ENCODE peak calls at places on chromosomes 11 and 22, in ten cellular contexts. T, V, W, Q, Z, I, Y, N, R and C are unnamed samples.

GRCh38 chr11:70661763-70662501 is 263.6 kb downstream of the CTTN start:
- DNase-seq in T (no peak), V (no peak), W (peak), Q (no peak), Z (no peak), I (no peak), Y (no peak), N (peak), R (no peak), C (no peak)

GRCh38 chr11:108975641-108976071 is 310.8 kb downstream of the DDX10 start:
- DNase-seq in T (no peak), V (no peak), W (no peak), Q (no peak), Z (peak), I (no peak), Y (peak), N (no peak), R (no peak), C (no peak)

GRCh38 chr11:35138949-35139881 is at the start of gene CD44:
- DNase-seq in T (peak), V (no peak), W (peak), Q (peak), Z (peak), I (peak), Y (peak), N (no peak), R (peak), C (no peak)

GRCh38 chr22:38348751-38349496 is 31.7 kb upstream of the CSNK1E start:
- DNase-seq in T (no peak), V (no peak), W (no peak), Q (no peak), Z (no peak), I (no peak), Y (no peak), N (peak), R (no peak), C (no peak)

GRCh38 chr11:118079507-118079906 is 2.6 kb downstream of the TMPRSS4 start:
- DNase-seq in T (no peak), V (no peak), W (no peak), Q (no peak), Z (no peak), I (no peak), Y (no peak), N (no peak), R (no peak), C (no peak)

GRCh38 chr11:126989942-126990715 is 10.4 kb downstream of the KIRREL3 start:
- DNase-seq in T (peak), V (peak), W (peak), Q (peak), Z (peak), I (peak), Y (peak), N (peak), R (peak), C (no peak)

GRCh38 chr11:76648929-76649328 is 21.6 kb downstream of the LRRC32 start:
- DNase-seq in T (no peak), V (no peak), W (peak), Q (no peak), Z (no peak), I (no peak), Y (no peak), N (no peak), R (no peak), C (no peak)

GRCh38 chr11:128500488-128500887 is 86.9 kb downstream of the ETS1 start:
- DNase-seq in T (no peak), V (no peak), W (no peak), Q (peak), Z (no peak), I (no peak), Y (no peak), N (no peak), R (no peak), C (no peak)

GRCh38 chr22:44129614-44129976 is 51.1 kb upstream of the PARVG start:
- DNase-seq in T (no peak), V (no peak), W (peak), Q (peak), Z (no peak), I (no peak), Y (no peak), N (no peak), R (peak), C (no peak)

GRCh38 chr11:1546536-1547466 is 25.3 kb downstream of the DUSP8 start:
- DNase-seq in T (no peak), V (peak), W (peak), Q (peak), Z (no peak), I (no peak), Y (peak), N (peak), R (peak), C (no peak)

GRCh38 chr11:86182976-86183584 is 61.5 kb upstream of the EED start:
- DNase-seq in T (no peak), V (peak), W (no peak), Q (no peak), Z (no peak), I (no peak), Y (no peak), N (no peak), R (peak), C (peak)

GRCh38 chr11:117973446-117973922 is 12.7 kb upstream of the IL10RA start:
- DNase-seq in T (no peak), V (peak), W (no peak), Q (no peak), Z (no peak), I (no peak), Y (no peak), N (no peak), R (no peak), C (no peak)

GRCh38 chr22:49827853-49828598 is at the start of gene BRD1:
- DNase-seq in T (peak), V (no peak), W (peak), Q (peak), Z (peak), I (no peak), Y (peak), N (no peak), R (peak), C (no peak)

GRCh38 chr22:48254311-48254873 is 1491.9 kb downstream of the TBC1D22A start:
- DNase-seq in T (no peak), V (no peak), W (no peak), Q (no peak), Z (no peak), I (no peak), Y (no peak), N (no peak), R (no peak), C (no peak)

GRCh38 chr22:48866906-48867597 is 960.6 kb downstream of the BRD1 start:
- DNase-seq in T (no peak), V (no peak), W (no peak), Q (no peak), Z (peak), I (no peak), Y (no peak), N (no peak), R (no peak), C (no peak)

GRCh38 chr11:93591247-93591898 is 48.2 kb upstream of the SMCO4 start:
- DNase-seq in T (no peak), V (no peak), W (peak), Q (peak), Z (no peak), I (peak), Y (no peak), N (no peak), R (peak), C (peak)

GRCh38 chr11:60955566-60955965 is 3.6 kb upstream of the SLC15A3 start:
- DNase-seq in T (no peak), V (no peak), W (no peak), Q (no peak), Z (no peak), I (no peak), Y (no peak), N (no peak), R (peak), C (no peak)

GRCh38 chr22:20563464-20563906 is 56.1 kb downstream of the MED15 start:
- DNase-seq in T (no peak), V (no peak), W (no peak), Q (no peak), Z (no peak), I (no peak), Y (no peak), N (no peak), R (no peak), C (no peak)

GRCh38 chr22:50470491-50470890 is 4.3 kb downstream of the SBF1 start:
- DNase-seq in T (no peak), V (no peak), W (no peak), Q (no peak), Z (no peak), I (no peak), Y (no peak), N (no peak), R (peak), C (no peak)

GRCh38 chr22:24751518-24751917 is 23.0 kb downstream of the PIWIL3 start:
- DNase-seq in T (no peak), V (no peak), W (no peak), Q (no peak), Z (no peak), I (no peak), Y (no peak), N (no peak), R (peak), C (no peak)

GRCh38 chr11:6646631-6647281 is 8.9 kb downstream of the DCHS1 start:
- DNase-seq in T (peak), V (peak), W (peak), Q (peak), Z (peak), I (no peak), Y (peak), N (no peak), R (no peak), C (no peak)

GRCh38 chr11:130459521-130459920 is 11.1 kb downstream of the ADAMTS15 start:
- DNase-seq in T (no peak), V (no peak), W (no peak), Q (no peak), Z (no peak), I (no peak), Y (no peak), N (no peak), R (no peak), C (peak)

GRCh38 chr11:59216654-59217640 is 4.2 kb upstream of the MPEG1 start:
- DNase-seq in T (no peak), V (peak), W (peak), Q (peak), Z (no peak), I (no peak), Y (peak), N (no peak), R (peak), C (no peak)

GRCh38 chr22:38799265-38800002 is 5.5 kb upstream of the DNAL4 start:
- DNase-seq in T (no peak), V (no peak), W (peak), Q (peak), Z (no peak), I (no peak), Y (no peak), N (no peak), R (peak), C (no peak)

GRCh38 chr22:42865536-42865935 is 8.5 kb upstream of the ARFGAP3 start:
- DNase-seq in T (no peak), V (no peak), W (no peak), Q (no peak), Z (no peak), I (no peak), Y (no peak), N (no peak), R (no peak), C (no peak)

GRCh38 chr11:23398052-23398451 is 537.8 kb upstream of the CCDC179 start:
- DNase-seq in T (no peak), V (no peak), W (no peak), Q (no peak), Z (no peak), I (no peak), Y (no peak), N (no peak), R (no peak), C (no peak)

GRCh38 chr11:18324381-18324780 is 2.0 kb downstream of the GTF2H1 start:
- DNase-seq in T (no peak), V (no peak), W (no peak), Q (no peak), Z (no peak), I (no peak), Y (no peak), N (no peak), R (no peak), C (no peak)

GRCh38 chr11:74272276-74272675 is 39.2 kb downstream of the P4HA3 start:
- DNase-seq in T (no peak), V (no peak), W (no peak), Q (no peak), Z (no peak), I (no peak), Y (no peak), N (no peak), R (no peak), C (no peak)

GRCh38 chr11:74265256-74265655 is 46.2 kb downstream of the P4HA3 start:
- DNase-seq in T (no peak), V (no peak), W (no peak), Q (no peak), Z (no peak), I (no peak), Y (no peak), N (no peak), R (no peak), C (peak)

GRCh38 chr11:74268451-74268850 is 43.0 kb downstream of the P4HA3 start:
- DNase-seq in T (no peak), V (no peak), W (no peak), Q (no peak), Z (no peak), I (no peak), Y (no peak), N (no peak), R (peak), C (no peak)

DNA sequence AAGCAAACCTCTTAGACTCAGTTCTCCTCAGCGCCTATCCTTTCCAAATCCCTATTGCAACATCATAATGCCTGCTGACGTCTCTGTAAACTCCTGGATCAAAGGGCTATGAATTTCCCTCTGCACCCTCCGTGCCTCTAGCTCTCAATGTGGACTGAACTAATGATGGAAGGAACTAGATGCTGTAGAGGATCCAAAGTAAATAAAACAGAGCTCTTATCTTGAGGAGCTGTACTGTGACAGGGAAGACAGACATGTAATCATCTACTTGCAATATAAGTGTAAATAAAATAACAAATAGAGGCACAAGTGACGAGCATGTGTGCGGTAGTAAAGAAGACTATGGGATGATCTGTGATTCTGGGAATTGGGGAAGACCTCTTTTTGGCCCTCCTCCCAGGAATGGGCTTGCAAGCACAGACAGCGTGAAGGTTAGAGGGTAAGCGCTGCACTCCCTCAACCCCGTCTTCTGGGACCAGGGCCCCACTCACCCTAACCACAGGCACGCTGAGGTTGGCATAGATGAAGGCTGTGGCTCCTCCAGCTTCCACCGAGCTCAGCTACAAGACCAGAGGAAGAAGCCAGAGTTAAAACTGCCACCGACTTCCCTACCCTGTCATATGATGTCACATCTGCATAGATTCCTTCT is 42.2 kb downstream of the P4HA3 start:
- DNase-seq in T (no peak), V (no peak), W (peak), Q (peak), Z (no peak), I (no peak), Y (no peak), N (no peak), R (peak), C (no peak)
- H3K4me3 ChIP-seq in T (no peak), V (no peak), W (no peak), Q (no peak), Z (no peak), I (no peak), Y (no peak), N (no peak), R (no peak), C (no peak)

GRCh38 chr11:67275606-67276409 is 9.5 kb downstream of the GRK2 start:
- DNase-seq in T (no peak), V (no peak), W (no peak), Q (no peak), Z (no peak), I (no peak), Y (no peak), N (no peak), R (no peak), C (no peak)
- H3K4me3 ChIP-seq in T (no peak), V (no peak), W (no peak), Q (no peak), Z (peak), I (no peak), Y (no peak), N (no peak), R (no peak), C (no peak)

DNA sequence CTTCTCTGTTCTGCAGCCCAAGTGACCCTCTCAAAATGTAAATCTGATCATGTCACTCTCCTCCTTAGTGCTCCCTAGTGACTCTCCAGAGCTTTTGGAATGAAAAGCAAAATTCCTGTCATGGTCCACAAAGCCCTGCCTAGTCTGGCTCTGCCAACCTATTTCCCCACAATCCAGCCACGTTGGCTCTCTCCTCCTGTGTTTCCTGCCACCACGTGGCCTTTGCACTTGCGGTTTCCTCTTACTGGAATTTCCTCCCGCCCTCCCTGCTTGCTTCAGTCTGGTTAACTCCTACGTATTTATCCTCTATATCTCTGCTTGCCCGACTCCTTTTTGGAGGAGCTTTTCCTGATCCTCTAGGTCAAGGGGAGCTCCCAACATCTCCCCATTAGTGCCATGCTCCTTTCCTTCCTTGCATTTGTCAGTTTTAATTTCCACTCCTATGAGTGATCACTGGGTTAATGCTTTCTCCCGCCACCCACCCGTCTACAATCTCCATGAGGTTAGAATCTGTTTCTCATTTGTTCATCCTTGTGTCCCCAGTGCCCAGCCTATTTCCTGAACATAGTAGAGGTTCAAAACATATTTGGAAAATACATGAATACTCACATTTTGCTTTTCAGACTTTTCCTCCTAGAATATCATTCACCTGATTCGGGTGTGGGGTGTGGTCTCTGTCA is 11.5 kb downstream of the NNMT start:
- DNase-seq in T (peak), V (no peak), W (peak), Q (peak), Z (peak), I (no peak), Y (peak), N (no peak), R (peak), C (no peak)
- H3K4me3 ChIP-seq in T (no peak), V (no peak), W (no peak), Q (peak), Z (peak), I (no peak), Y (peak), N (no peak), R (no peak), C (peak)

DNA sequence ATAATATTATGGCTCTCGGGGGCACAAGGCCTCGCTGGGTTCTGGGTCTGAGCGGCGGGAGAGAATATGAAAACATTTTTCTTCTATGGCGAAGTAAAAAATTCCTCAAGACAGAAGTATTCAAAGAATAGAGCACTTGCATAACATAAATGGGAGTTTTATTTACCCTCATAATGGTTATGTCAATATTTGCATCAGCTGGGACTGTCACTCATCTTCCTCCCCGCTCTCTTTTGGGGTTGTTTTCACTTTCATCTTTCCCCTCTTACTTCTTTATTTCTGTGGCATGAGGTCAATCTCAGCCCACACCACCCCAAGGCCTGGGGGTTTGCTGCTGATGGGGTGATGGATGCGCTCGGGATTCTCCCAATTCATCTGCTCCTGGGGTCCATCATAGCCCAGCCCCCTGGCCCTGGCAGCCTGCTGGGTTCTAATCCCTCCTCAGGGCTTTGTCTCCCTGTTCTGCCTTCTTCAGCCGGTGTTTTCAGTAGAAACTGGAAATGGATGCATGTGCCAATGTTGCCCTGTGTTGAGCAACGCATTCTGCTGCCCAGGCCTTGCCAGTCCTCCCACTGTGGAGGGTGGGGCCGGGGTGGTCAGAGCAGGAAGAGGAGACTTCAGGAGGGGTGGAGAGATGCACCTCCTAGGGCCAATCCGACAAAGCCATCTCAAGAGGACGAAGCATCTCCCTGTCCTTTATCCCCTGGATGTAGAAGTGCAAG is 27.8 kb upstream of the ZBTB16 start:
- DNase-seq in T (no peak), V (no peak), W (no peak), Q (no peak), Z (no peak), I (no peak), Y (no peak), N (no peak), R (no peak), C (no peak)
- H3K4me3 ChIP-seq in T (no peak), V (no peak), W (no peak), Q (no peak), Z (no peak), I (no peak), Y (no peak), N (no peak), R (no peak), C (no peak)